ENCODE peak calls at places on chromosomes 13 and 19, in seven cellular contexts. One of them, this sample, is unnamed. For H3K4me1, the result is how much of the 10 kb centered on the place peaks cover.

GRCh38 chr13:32261567-32261966 is 53.6 kb downstream of the ZAR1L start:
- DNase-seq in cardiac muscle cell: peak
- DNase-seq in H9: no peak
- DNase-seq in esophagus squamous epithelium: no peak
- DNase-seq in adrenal gland: peak
- DNase-seq in A549: no peak
- DNase-seq in esophagus muscularis mucosa: no peak
- DNase-seq in this sample: no peak

GRCh38 chr13:103903790-103904189 is 837.6 kb upstream of the SLC10A2 start:
- DNase-seq in cardiac muscle cell: no peak
- DNase-seq in esophagus muscularis mucosa: no peak
- DNase-seq in adrenal gland: no peak
- DNase-seq in A549: no peak
- DNase-seq in H9: no peak
- DNase-seq in esophagus squamous epithelium: no peak
- DNase-seq in this sample: no peak

GRCh38 chr19:2540646-2541454 is 64.9 kb downstream of the GADD45B start:
- DNase-seq in A549: peak
- DNase-seq in cardiac muscle cell: peak
- DNase-seq in esophagus muscularis mucosa: peak
- DNase-seq in esophagus squamous epithelium: no peak
- DNase-seq in adrenal gland: no peak
- DNase-seq in H9: peak
- DNase-seq in this sample: peak

GRCh38 chr13:108215428-108215827 is at the start of gene LIG4:
- DNase-seq in esophagus muscularis mucosa: peak
- DNase-seq in H9: peak
- DNase-seq in cardiac muscle cell: peak
- DNase-seq in adrenal gland: peak
- DNase-seq in esophagus squamous epithelium: peak
- DNase-seq in A549: peak
- DNase-seq in this sample: peak

GRCh38 chr19:42465827-42466280 is 23.1 kb upstream of the CXCL17 start:
- DNase-seq in adrenal gland: no peak
- DNase-seq in esophagus muscularis mucosa: no peak
- DNase-seq in cardiac muscle cell: no peak
- DNase-seq in esophagus squamous epithelium: no peak
- DNase-seq in H9: no peak
- DNase-seq in A549: no peak
- DNase-seq in this sample: no peak

GRCh38 chr13:91398413-91399188 is at the start of gene GPC5:
- DNase-seq in A549: peak
- DNase-seq in cardiac muscle cell: peak
- DNase-seq in H9: peak
- DNase-seq in esophagus muscularis mucosa: no peak
- DNase-seq in esophagus squamous epithelium: no peak
- DNase-seq in adrenal gland: peak
- DNase-seq in this sample: no peak

GRCh38 chr13:19601749-19602725 is 31.4 kb upstream of the MPHOSPH8 start:
- DNase-seq in esophagus muscularis mucosa: no peak
- DNase-seq in H9: peak
- DNase-seq in adrenal gland: peak
- DNase-seq in cardiac muscle cell: peak
- DNase-seq in A549: peak
- DNase-seq in esophagus squamous epithelium: no peak
- DNase-seq in this sample: peak

GRCh38 chr13:24270639-24271131 is 38.7 kb upstream of the C1QTNF9 start:
- DNase-seq in A549: peak
- DNase-seq in H9: no peak
- DNase-seq in adrenal gland: peak
- DNase-seq in esophagus muscularis mucosa: no peak
- DNase-seq in esophagus squamous epithelium: peak
- DNase-seq in cardiac muscle cell: peak
- DNase-seq in this sample: no peak

GRCh38 chr19:5800361-5801270 is 4.3 kb upstream of the NRTN start:
- DNase-seq in A549: no peak
- DNase-seq in cardiac muscle cell: no peak
- DNase-seq in H9: no peak
- DNase-seq in adrenal gland: no peak
- DNase-seq in esophagus muscularis mucosa: no peak
- DNase-seq in esophagus squamous epithelium: no peak
- DNase-seq in this sample: no peak

GRCh38 chr13:22933571-22934181 is 247.1 kb upstream of the SGCG start:
- DNase-seq in esophagus muscularis mucosa: no peak
- DNase-seq in esophagus squamous epithelium: no peak
- DNase-seq in adrenal gland: no peak
- DNase-seq in A549: no peak
- DNase-seq in cardiac muscle cell: no peak
- DNase-seq in H9: no peak
- DNase-seq in this sample: no peak

GRCh38 chr19:43820098-43820860 is 6.8 kb upstream of the ZNF283 start:
- DNase-seq in cardiac muscle cell: no peak
- DNase-seq in adrenal gland: peak
- DNase-seq in H9: peak
- DNase-seq in esophagus squamous epithelium: no peak
- DNase-seq in A549: peak
- DNase-seq in esophagus muscularis mucosa: no peak
- DNase-seq in this sample: no peak

GRCh38 chr13:107669356-107669755 is 546.0 kb downstream of the LIG4 start:
- DNase-seq in H9: no peak
- DNase-seq in esophagus squamous epithelium: no peak
- DNase-seq in cardiac muscle cell: no peak
- DNase-seq in A549: no peak
- DNase-seq in adrenal gland: no peak
- DNase-seq in esophagus muscularis mucosa: no peak
- DNase-seq in this sample: no peak

GRCh38 chr19:55212447-55212846 is 3.1 kb upstream of the PTPRH start:
- DNase-seq in esophagus squamous epithelium: no peak
- DNase-seq in cardiac muscle cell: no peak
- DNase-seq in A549: peak
- DNase-seq in esophagus muscularis mucosa: no peak
- DNase-seq in adrenal gland: no peak
- DNase-seq in H9: no peak
- DNase-seq in this sample: no peak

GRCh38 chr13:88144580-88144979 is 473.4 kb downstream of the SLITRK5 start:
- DNase-seq in cardiac muscle cell: no peak
- DNase-seq in adrenal gland: no peak
- DNase-seq in esophagus muscularis mucosa: no peak
- DNase-seq in esophagus squamous epithelium: no peak
- DNase-seq in A549: no peak
- DNase-seq in H9: peak
- DNase-seq in this sample: no peak

GRCh38 chr13:32986552-32986951 is 29.7 kb upstream of the KL start:
- DNase-seq in adrenal gland: no peak
- DNase-seq in H9: no peak
- DNase-seq in esophagus squamous epithelium: no peak
- DNase-seq in A549: no peak
- DNase-seq in cardiac muscle cell: no peak
- DNase-seq in esophagus muscularis mucosa: peak
- DNase-seq in this sample: no peak

GRCh38 chr13:105972811-105973590 is 562.5 kb downstream of the EFNB2 start:
- DNase-seq in cardiac muscle cell: no peak
- DNase-seq in A549: no peak
- DNase-seq in esophagus squamous epithelium: no peak
- DNase-seq in H9: no peak
- DNase-seq in adrenal gland: no peak
- DNase-seq in esophagus muscularis mucosa: peak
- DNase-seq in this sample: peak

GRCh38 chr13:111909501-111909900 is 157.4 kb upstream of the SOX1 start:
- DNase-seq in adrenal gland: no peak
- DNase-seq in H9: peak
- DNase-seq in A549: no peak
- DNase-seq in esophagus squamous epithelium: no peak
- DNase-seq in esophagus muscularis mucosa: peak
- DNase-seq in cardiac muscle cell: no peak
- DNase-seq in this sample: no peak

GRCh38 chr19:4066682-4067395 is at the start of gene ZBTB7A:
- DNase-seq in esophagus squamous epithelium: peak
- DNase-seq in A549: peak
- DNase-seq in adrenal gland: peak
- DNase-seq in esophagus muscularis mucosa: no peak
- DNase-seq in cardiac muscle cell: peak
- DNase-seq in H9: peak
- DNase-seq in this sample: no peak

GRCh38 chr13:113874579-113875428 is 10.9 kb upstream of the GAS6 start:
- DNase-seq in adrenal gland: no peak
- DNase-seq in cardiac muscle cell: no peak
- DNase-seq in A549: no peak
- DNase-seq in H9: no peak
- DNase-seq in esophagus muscularis mucosa: peak
- DNase-seq in esophagus squamous epithelium: no peak
- DNase-seq in this sample: no peak

GRCh38 chr19:2578391-2578826 is 102.5 kb downstream of the GADD45B start:
- DNase-seq in adrenal gland: no peak
- DNase-seq in esophagus muscularis mucosa: no peak
- DNase-seq in H9: peak
- DNase-seq in cardiac muscle cell: no peak
- DNase-seq in A549: peak
- DNase-seq in esophagus squamous epithelium: no peak
- DNase-seq in this sample: no peak

GRCh38 chr13:100892981-100893380 is 218.4 kb upstream of the TMTC4 start:
- DNase-seq in esophagus squamous epithelium: no peak
- DNase-seq in H9: no peak
- DNase-seq in adrenal gland: no peak
- DNase-seq in A549: no peak
- DNase-seq in cardiac muscle cell: no peak
- DNase-seq in esophagus muscularis mucosa: no peak
- DNase-seq in this sample: no peak

GRCh38 chr19:31699421-31699820 is 350.2 kb upstream of the TSHZ3 start:
- DNase-seq in adrenal gland: no peak
- DNase-seq in H9: no peak
- DNase-seq in cardiac muscle cell: no peak
- DNase-seq in esophagus muscularis mucosa: peak
- DNase-seq in A549: no peak
- DNase-seq in esophagus squamous epithelium: no peak
- DNase-seq in this sample: no peak

DNA sequence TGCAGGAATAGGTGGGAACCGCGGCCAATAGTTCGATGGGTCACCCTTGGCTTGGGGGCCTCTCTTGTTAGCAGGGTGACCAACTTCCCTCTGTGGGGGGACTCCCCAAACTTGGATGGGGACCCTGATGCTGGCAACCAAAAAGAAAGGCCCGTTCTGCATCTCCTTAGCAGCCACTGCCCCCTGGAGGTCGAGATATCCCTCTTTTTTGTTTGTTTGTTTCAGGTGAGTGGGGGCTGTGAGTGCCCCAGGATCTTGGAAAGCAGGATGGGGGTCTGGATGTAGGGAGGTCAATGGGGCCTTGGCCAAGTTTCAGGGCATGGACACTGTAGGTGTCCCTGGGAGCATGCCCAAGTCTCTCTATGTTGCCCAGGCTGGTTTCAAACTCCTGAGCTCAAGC is 7.7 kb upstream of the CRTC1 start:
- DNase-seq in esophagus squamous epithelium: no peak
- DNase-seq in esophagus muscularis mucosa: no peak
- DNase-seq in adrenal gland: no peak
- DNase-seq in H9: peak
- DNase-seq in cardiac muscle cell: no peak
- DNase-seq in A549: no peak
- DNase-seq in this sample: no peak
- TF ChIP-seq CTCF in esophagus squamous epithelium: peak
- TF ChIP-seq CTCF in esophagus muscularis mucosa: no peak
- TF ChIP-seq CTCF in adrenal gland: no peak
- TF ChIP-seq CTCF in H9: peak
- TF ChIP-seq CTCF in cardiac muscle cell: peak
- TF ChIP-seq CTCF in A549: peak
- TF ChIP-seq CTCF in this sample: peak

GRCh38 chr19:38663957-38664502 is 16.6 kb downstream of the ACTN4 start:
- DNase-seq in esophagus squamous epithelium: no peak
- DNase-seq in H9: no peak
- DNase-seq in cardiac muscle cell: no peak
- DNase-seq in esophagus muscularis mucosa: no peak
- DNase-seq in A549: no peak
- DNase-seq in adrenal gland: no peak
- DNase-seq in this sample: no peak
- H3K4me1 ChIP-seq in esophagus squamous epithelium: half or more
- H3K4me1 ChIP-seq in H9: under half
- H3K4me1 ChIP-seq in cardiac muscle cell: half or more
- H3K4me1 ChIP-seq in esophagus muscularis mucosa: half or more
- H3K4me1 ChIP-seq in A549: half or more
- H3K4me1 ChIP-seq in adrenal gland: half or more
- H3K4me1 ChIP-seq in this sample: half or more

DNA sequence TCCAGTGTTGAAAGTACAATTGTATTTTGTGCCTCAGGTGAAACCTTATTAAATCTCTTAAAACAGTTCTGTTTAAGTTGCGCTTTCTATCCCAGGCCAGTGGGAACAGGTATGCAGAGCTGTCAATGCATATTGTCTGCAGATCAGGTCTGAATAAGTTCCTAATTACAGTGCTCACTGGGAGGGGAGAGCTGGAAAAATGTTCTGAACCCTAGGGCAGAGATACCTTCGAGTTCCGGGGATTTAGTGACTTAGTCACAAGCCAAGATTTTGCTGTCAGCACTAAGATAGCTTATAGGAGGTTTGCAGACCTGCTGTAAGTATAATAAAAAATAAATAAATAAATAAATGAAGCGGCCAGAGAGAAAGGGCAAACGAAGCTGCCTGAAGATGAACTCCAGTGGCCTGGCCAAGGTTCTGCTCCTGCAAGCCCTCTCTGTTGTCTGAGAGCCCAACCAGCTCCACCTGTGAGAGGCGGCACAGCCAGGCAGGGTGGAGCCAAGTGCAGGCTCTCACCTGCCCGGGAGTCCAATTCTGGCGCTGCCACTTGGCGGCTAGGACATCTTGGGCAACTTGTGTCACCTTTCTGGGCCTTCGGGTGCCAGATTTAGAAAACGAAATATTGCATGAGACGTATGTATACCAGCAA is 97.9 kb upstream of the SLC7A1 start:
- DNase-seq in A549: no peak
- DNase-seq in H9: no peak
- DNase-seq in cardiac muscle cell: no peak
- DNase-seq in esophagus muscularis mucosa: no peak
- DNase-seq in esophagus squamous epithelium: no peak
- DNase-seq in adrenal gland: no peak
- DNase-seq in this sample: peak
- TF ChIP-seq CTCF in A549: no peak
- TF ChIP-seq CTCF in H9: no peak
- TF ChIP-seq CTCF in cardiac muscle cell: no peak
- TF ChIP-seq CTCF in esophagus muscularis mucosa: no peak
- TF ChIP-seq CTCF in esophagus squamous epithelium: no peak
- TF ChIP-seq CTCF in adrenal gland: no peak
- TF ChIP-seq CTCF in this sample: no peak

DNA sequence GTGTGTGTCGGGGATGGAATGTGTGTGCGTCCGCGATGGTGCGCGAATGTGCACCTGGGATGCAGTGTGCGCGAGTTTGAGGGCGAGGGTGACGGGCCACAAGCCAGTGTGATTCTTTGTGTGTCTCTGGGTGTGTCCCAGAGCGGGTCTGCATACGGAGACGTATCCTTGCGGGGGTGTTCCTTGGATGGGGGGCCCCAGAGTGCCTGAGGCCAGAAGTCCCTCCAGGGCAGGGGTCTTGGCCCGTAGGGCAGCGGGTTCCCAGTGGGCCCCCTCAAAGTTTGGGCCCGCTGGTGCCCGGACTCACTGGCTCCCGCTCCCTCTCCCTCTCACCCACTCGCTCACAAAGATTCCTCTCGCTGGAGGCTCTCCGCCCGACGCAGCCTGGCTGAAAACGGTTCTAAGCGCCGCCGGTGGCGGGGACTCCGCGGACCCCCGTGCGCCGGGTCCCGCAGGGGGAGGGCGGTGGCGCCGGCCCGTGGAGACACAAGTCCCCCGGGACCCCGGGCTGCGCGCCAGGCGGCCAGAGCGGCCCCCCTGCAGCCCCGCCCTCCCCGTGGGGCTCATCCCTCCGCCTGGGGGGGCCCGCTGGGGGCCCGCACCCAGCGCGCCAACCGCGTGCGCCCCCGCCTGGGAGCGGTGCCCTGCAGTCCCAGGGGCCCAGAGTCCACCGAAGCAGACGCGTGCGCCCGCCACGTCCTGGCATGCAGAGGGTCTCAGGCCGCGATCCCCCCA is 886 bp downstream of the CRLF1 start:
- DNase-seq in esophagus muscularis mucosa: no peak
- DNase-seq in adrenal gland: no peak
- DNase-seq in esophagus squamous epithelium: no peak
- DNase-seq in cardiac muscle cell: no peak
- DNase-seq in H9: no peak
- DNase-seq in A549: no peak
- DNase-seq in this sample: no peak
- H3K4me1 ChIP-seq in esophagus muscularis mucosa: under half
- H3K4me1 ChIP-seq in adrenal gland: under half
- H3K4me1 ChIP-seq in esophagus squamous epithelium: under half
- H3K4me1 ChIP-seq in cardiac muscle cell: under half
- H3K4me1 ChIP-seq in H9: under half
- H3K4me1 ChIP-seq in A549: under half
- H3K4me1 ChIP-seq in this sample: under half